ENCODE peak calls at places on chromosomes 13 and 19, in ten cellular contexts. One of them, this sample, is unnamed.

GRCh38 chr13:59607780-59608233 is 555.9 kb downstream of the DIAPH3 start:
- DNase-seq in stimulated activated CD4-positive, alpha-beta T cell treated with anti-CD3 and anti-CD28 coated beads, Interleukin-12 subunit alpha, Interleukin-12 subunit beta, amount 100 ng/mL, for 48 hours: no peak
- DNase-seq in GM04504: no peak
- DNase-seq in T-helper 1 cell: no peak
- DNase-seq in CD8-positive, alpha-beta T cell: no peak
- DNase-seq in COR-L47: no peak
- DNase-seq in BE2C: no peak
- DNase-seq in ovary: no peak
- DNase-seq in NCI-H2081: no peak
- DNase-seq in stimulated activated naive CD8-positive, alpha-beta T cell treated with anti-CD3 and anti-CD28 coated beads, Interleukin-15, amount 100 ng/mL, for 72 hours: no peak
- DNase-seq in this sample: no peak

GRCh38 chr19:14580623-14581237 is 2.2 kb upstream of the CLEC17A start:
- DNase-seq in stimulated activated CD4-positive, alpha-beta T cell treated with anti-CD3 and anti-CD28 coated beads, Interleukin-12 subunit alpha, Interleukin-12 subunit beta, amount 100 ng/mL, for 48 hours: peak; percentile 46
- DNase-seq in GM04504: no peak
- DNase-seq in T-helper 1 cell: no peak
- DNase-seq in CD8-positive, alpha-beta T cell: no peak
- DNase-seq in COR-L47: no peak
- DNase-seq in BE2C: no peak
- DNase-seq in ovary: no peak
- DNase-seq in NCI-H2081: no peak
- DNase-seq in stimulated activated naive CD8-positive, alpha-beta T cell treated with anti-CD3 and anti-CD28 coated beads, Interleukin-15, amount 100 ng/mL, for 72 hours: no peak
- DNase-seq in this sample: no peak

GRCh38 chr19:55256562-55257460 is 2.0 kb downstream of the PPP6R1 start:
- DNase-seq in stimulated activated CD4-positive, alpha-beta T cell treated with anti-CD3 and anti-CD28 coated beads, Interleukin-12 subunit alpha, Interleukin-12 subunit beta, amount 100 ng/mL, for 48 hours: no peak
- DNase-seq in GM04504: no peak
- DNase-seq in T-helper 1 cell: no peak
- DNase-seq in CD8-positive, alpha-beta T cell: no peak
- DNase-seq in COR-L47: no peak
- DNase-seq in BE2C: no peak
- DNase-seq in ovary: no peak
- DNase-seq in NCI-H2081: no peak
- DNase-seq in stimulated activated naive CD8-positive, alpha-beta T cell treated with anti-CD3 and anti-CD28 coated beads, Interleukin-15, amount 100 ng/mL, for 72 hours: no peak
- DNase-seq in this sample: no peak

GRCh38 chr19:1067341-1068103 is 555 bp downstream of the ARHGAP45 start:
- DNase-seq in stimulated activated CD4-positive, alpha-beta T cell treated with anti-CD3 and anti-CD28 coated beads, Interleukin-12 subunit alpha, Interleukin-12 subunit beta, amount 100 ng/mL, for 48 hours: no peak
- DNase-seq in GM04504: no peak
- DNase-seq in T-helper 1 cell: no peak
- DNase-seq in CD8-positive, alpha-beta T cell: no peak
- DNase-seq in COR-L47: no peak
- DNase-seq in BE2C: no peak
- DNase-seq in ovary: no peak
- DNase-seq in NCI-H2081: no peak
- DNase-seq in stimulated activated naive CD8-positive, alpha-beta T cell treated with anti-CD3 and anti-CD28 coated beads, Interleukin-15, amount 100 ng/mL, for 72 hours: peak; percentile 85
- DNase-seq in this sample: no peak

GRCh38 chr19:16825312-16826168 is 3.7 kb upstream of the SIN3B start:
- DNase-seq in stimulated activated CD4-positive, alpha-beta T cell treated with anti-CD3 and anti-CD28 coated beads, Interleukin-12 subunit alpha, Interleukin-12 subunit beta, amount 100 ng/mL, for 48 hours: no peak
- DNase-seq in GM04504: peak; percentile 62
- DNase-seq in T-helper 1 cell: no peak
- DNase-seq in CD8-positive, alpha-beta T cell: no peak
- DNase-seq in COR-L47: peak; percentile 59
- DNase-seq in BE2C: peak; percentile 36
- DNase-seq in ovary: peak; percentile 81
- DNase-seq in NCI-H2081: no peak
- DNase-seq in stimulated activated naive CD8-positive, alpha-beta T cell treated with anti-CD3 and anti-CD28 coated beads, Interleukin-15, amount 100 ng/mL, for 72 hours: no peak
- DNase-seq in this sample: no peak

GRCh38 chr13:44191103-44191502 is 182.5 kb upstream of the SERP2 start:
- DNase-seq in stimulated activated CD4-positive, alpha-beta T cell treated with anti-CD3 and anti-CD28 coated beads, Interleukin-12 subunit alpha, Interleukin-12 subunit beta, amount 100 ng/mL, for 48 hours: no peak
- DNase-seq in GM04504: no peak
- DNase-seq in T-helper 1 cell: no peak
- DNase-seq in CD8-positive, alpha-beta T cell: no peak
- DNase-seq in COR-L47: no peak
- DNase-seq in BE2C: no peak
- DNase-seq in ovary: no peak
- DNase-seq in NCI-H2081: no peak
- DNase-seq in stimulated activated naive CD8-positive, alpha-beta T cell treated with anti-CD3 and anti-CD28 coated beads, Interleukin-15, amount 100 ng/mL, for 72 hours: no peak
- DNase-seq in this sample: no peak

GRCh38 chr13:113655358-113656014 is 2.5 kb downstream of the ATP4B start:
- DNase-seq in stimulated activated CD4-positive, alpha-beta T cell treated with anti-CD3 and anti-CD28 coated beads, Interleukin-12 subunit alpha, Interleukin-12 subunit beta, amount 100 ng/mL, for 48 hours: no peak
- DNase-seq in GM04504: no peak
- DNase-seq in T-helper 1 cell: no peak
- DNase-seq in CD8-positive, alpha-beta T cell: no peak
- DNase-seq in COR-L47: no peak
- DNase-seq in BE2C: peak; percentile 7
- DNase-seq in ovary: peak; percentile 2
- DNase-seq in NCI-H2081: no peak
- DNase-seq in stimulated activated naive CD8-positive, alpha-beta T cell treated with anti-CD3 and anti-CD28 coated beads, Interleukin-15, amount 100 ng/mL, for 72 hours: no peak
- DNase-seq in this sample: no peak

GRCh38 chr19:5470264-5470671 is 15.1 kb downstream of the ZNRF4 start:
- DNase-seq in stimulated activated CD4-positive, alpha-beta T cell treated with anti-CD3 and anti-CD28 coated beads, Interleukin-12 subunit alpha, Interleukin-12 subunit beta, amount 100 ng/mL, for 48 hours: no peak
- DNase-seq in GM04504: no peak
- DNase-seq in T-helper 1 cell: no peak
- DNase-seq in CD8-positive, alpha-beta T cell: no peak
- DNase-seq in COR-L47: peak; percentile 14
- DNase-seq in BE2C: no peak
- DNase-seq in ovary: no peak
- DNase-seq in NCI-H2081: no peak
- DNase-seq in stimulated activated naive CD8-positive, alpha-beta T cell treated with anti-CD3 and anti-CD28 coated beads, Interleukin-15, amount 100 ng/mL, for 72 hours: no peak
- DNase-seq in this sample: no peak

GRCh38 chr19:41095703-41096102 is 7.5 kb downstream of the CYP2A13 start:
- DNase-seq in stimulated activated CD4-positive, alpha-beta T cell treated with anti-CD3 and anti-CD28 coated beads, Interleukin-12 subunit alpha, Interleukin-12 subunit beta, amount 100 ng/mL, for 48 hours: no peak
- DNase-seq in GM04504: no peak
- DNase-seq in T-helper 1 cell: no peak
- DNase-seq in CD8-positive, alpha-beta T cell: no peak
- DNase-seq in COR-L47: no peak
- DNase-seq in BE2C: no peak
- DNase-seq in ovary: no peak
- DNase-seq in NCI-H2081: no peak
- DNase-seq in stimulated activated naive CD8-positive, alpha-beta T cell treated with anti-CD3 and anti-CD28 coated beads, Interleukin-15, amount 100 ng/mL, for 72 hours: no peak
- DNase-seq in this sample: no peak

GRCh38 chr13:32746474-32746873 is 160.2 kb downstream of the PDS5B start:
- DNase-seq in stimulated activated CD4-positive, alpha-beta T cell treated with anti-CD3 and anti-CD28 coated beads, Interleukin-12 subunit alpha, Interleukin-12 subunit beta, amount 100 ng/mL, for 48 hours: no peak
- DNase-seq in GM04504: no peak
- DNase-seq in T-helper 1 cell: no peak
- DNase-seq in CD8-positive, alpha-beta T cell: no peak
- DNase-seq in COR-L47: no peak
- DNase-seq in BE2C: no peak
- DNase-seq in ovary: no peak
- DNase-seq in NCI-H2081: no peak
- DNase-seq in stimulated activated naive CD8-positive, alpha-beta T cell treated with anti-CD3 and anti-CD28 coated beads, Interleukin-15, amount 100 ng/mL, for 72 hours: no peak
- DNase-seq in this sample: no peak

GRCh38 chr13:66312312-66313087 is 917.6 kb downstream of the PCDH9 start:
- DNase-seq in stimulated activated CD4-positive, alpha-beta T cell treated with anti-CD3 and anti-CD28 coated beads, Interleukin-12 subunit alpha, Interleukin-12 subunit beta, amount 100 ng/mL, for 48 hours: no peak
- DNase-seq in GM04504: peak; percentile 32
- DNase-seq in T-helper 1 cell: no peak
- DNase-seq in CD8-positive, alpha-beta T cell: no peak
- DNase-seq in COR-L47: peak; percentile 17
- DNase-seq in BE2C: no peak
- DNase-seq in ovary: no peak
- DNase-seq in NCI-H2081: peak; percentile 12
- DNase-seq in stimulated activated naive CD8-positive, alpha-beta T cell treated with anti-CD3 and anti-CD28 coated beads, Interleukin-15, amount 100 ng/mL, for 72 hours: no peak
- DNase-seq in this sample: no peak

GRCh38 chr13:27665333-27665732 is 43.6 kb downstream of the POLR1D start:
- DNase-seq in stimulated activated CD4-positive, alpha-beta T cell treated with anti-CD3 and anti-CD28 coated beads, Interleukin-12 subunit alpha, Interleukin-12 subunit beta, amount 100 ng/mL, for 48 hours: no peak
- DNase-seq in GM04504: no peak
- DNase-seq in T-helper 1 cell: no peak
- DNase-seq in CD8-positive, alpha-beta T cell: no peak
- DNase-seq in COR-L47: no peak
- DNase-seq in BE2C: no peak
- DNase-seq in ovary: no peak
- DNase-seq in NCI-H2081: no peak
- DNase-seq in stimulated activated naive CD8-positive, alpha-beta T cell treated with anti-CD3 and anti-CD28 coated beads, Interleukin-15, amount 100 ng/mL, for 72 hours: no peak
- DNase-seq in this sample: no peak

GRCh38 chr13:40681341-40682051 is 15.1 kb upstream of the FOXO1 start:
- DNase-seq in stimulated activated CD4-positive, alpha-beta T cell treated with anti-CD3 and anti-CD28 coated beads, Interleukin-12 subunit alpha, Interleukin-12 subunit beta, amount 100 ng/mL, for 48 hours: no peak
- DNase-seq in GM04504: no peak
- DNase-seq in T-helper 1 cell: no peak
- DNase-seq in CD8-positive, alpha-beta T cell: no peak
- DNase-seq in COR-L47: no peak
- DNase-seq in BE2C: peak; percentile 70
- DNase-seq in ovary: no peak
- DNase-seq in NCI-H2081: no peak
- DNase-seq in stimulated activated naive CD8-positive, alpha-beta T cell treated with anti-CD3 and anti-CD28 coated beads, Interleukin-15, amount 100 ng/mL, for 72 hours: no peak
- DNase-seq in this sample: no peak

GRCh38 chr19:9436358-9436757 is 985 bp upstream of the ZNF266 start:
- DNase-seq in stimulated activated CD4-positive, alpha-beta T cell treated with anti-CD3 and anti-CD28 coated beads, Interleukin-12 subunit alpha, Interleukin-12 subunit beta, amount 100 ng/mL, for 48 hours: no peak
- DNase-seq in GM04504: no peak
- DNase-seq in T-helper 1 cell: no peak
- DNase-seq in CD8-positive, alpha-beta T cell: no peak
- DNase-seq in COR-L47: no peak
- DNase-seq in BE2C: no peak
- DNase-seq in ovary: no peak
- DNase-seq in NCI-H2081: no peak
- DNase-seq in stimulated activated naive CD8-positive, alpha-beta T cell treated with anti-CD3 and anti-CD28 coated beads, Interleukin-15, amount 100 ng/mL, for 72 hours: no peak
- DNase-seq in this sample: no peak

GRCh38 chr19:49741210-49741844 is 21.8 kb downstream of the TSKS start:
- DNase-seq in stimulated activated CD4-positive, alpha-beta T cell treated with anti-CD3 and anti-CD28 coated beads, Interleukin-12 subunit alpha, Interleukin-12 subunit beta, amount 100 ng/mL, for 48 hours: no peak
- DNase-seq in GM04504: no peak
- DNase-seq in T-helper 1 cell: no peak
- DNase-seq in CD8-positive, alpha-beta T cell: no peak
- DNase-seq in COR-L47: no peak
- DNase-seq in BE2C: no peak
- DNase-seq in ovary: no peak
- DNase-seq in NCI-H2081: no peak
- DNase-seq in stimulated activated naive CD8-positive, alpha-beta T cell treated with anti-CD3 and anti-CD28 coated beads, Interleukin-15, amount 100 ng/mL, for 72 hours: no peak
- DNase-seq in this sample: no peak

GRCh38 chr19:18385675-18386542 is at the start of gene GDF15:
- DNase-seq in stimulated activated CD4-positive, alpha-beta T cell treated with anti-CD3 and anti-CD28 coated beads, Interleukin-12 subunit alpha, Interleukin-12 subunit beta, amount 100 ng/mL, for 48 hours: peak; percentile 25
- DNase-seq in GM04504: peak; percentile 92
- DNase-seq in T-helper 1 cell: no peak
- DNase-seq in CD8-positive, alpha-beta T cell: no peak
- DNase-seq in COR-L47: no peak
- DNase-seq in BE2C: peak; percentile 43
- DNase-seq in ovary: peak; percentile 50
- DNase-seq in NCI-H2081: no peak
- DNase-seq in stimulated activated naive CD8-positive, alpha-beta T cell treated with anti-CD3 and anti-CD28 coated beads, Interleukin-15, amount 100 ng/mL, for 72 hours: peak; percentile 42
- DNase-seq in this sample: peak; percentile 41

GRCh38 chr13:99374169-99374991 is 67.2 kb upstream of the GPR183 start:
- DNase-seq in stimulated activated CD4-positive, alpha-beta T cell treated with anti-CD3 and anti-CD28 coated beads, Interleukin-12 subunit alpha, Interleukin-12 subunit beta, amount 100 ng/mL, for 48 hours: no peak
- DNase-seq in GM04504: no peak
- DNase-seq in T-helper 1 cell: no peak
- DNase-seq in CD8-positive, alpha-beta T cell: peak; percentile 47
- DNase-seq in COR-L47: no peak
- DNase-seq in BE2C: no peak
- DNase-seq in ovary: no peak
- DNase-seq in NCI-H2081: no peak
- DNase-seq in stimulated activated naive CD8-positive, alpha-beta T cell treated with anti-CD3 and anti-CD28 coated beads, Interleukin-15, amount 100 ng/mL, for 72 hours: no peak
- DNase-seq in this sample: no peak

GRCh38 chr13:27461940-27462584 is 11.7 kb upstream of the MTIF3 start:
- DNase-seq in stimulated activated CD4-positive, alpha-beta T cell treated with anti-CD3 and anti-CD28 coated beads, Interleukin-12 subunit alpha, Interleukin-12 subunit beta, amount 100 ng/mL, for 48 hours: no peak
- DNase-seq in GM04504: no peak
- DNase-seq in T-helper 1 cell: no peak
- DNase-seq in CD8-positive, alpha-beta T cell: no peak
- DNase-seq in COR-L47: no peak
- DNase-seq in BE2C: no peak
- DNase-seq in ovary: no peak
- DNase-seq in NCI-H2081: no peak
- DNase-seq in stimulated activated naive CD8-positive, alpha-beta T cell treated with anti-CD3 and anti-CD28 coated beads, Interleukin-15, amount 100 ng/mL, for 72 hours: no peak
- DNase-seq in this sample: no peak

GRCh38 chr13:24050292-24050711 is 110.2 kb upstream of the SPATA13 start:
- DNase-seq in stimulated activated CD4-positive, alpha-beta T cell treated with anti-CD3 and anti-CD28 coated beads, Interleukin-12 subunit alpha, Interleukin-12 subunit beta, amount 100 ng/mL, for 48 hours: no peak
- DNase-seq in GM04504: no peak
- DNase-seq in T-helper 1 cell: peak; percentile 23
- DNase-seq in CD8-positive, alpha-beta T cell: no peak
- DNase-seq in COR-L47: no peak
- DNase-seq in BE2C: no peak
- DNase-seq in ovary: peak; percentile 50
- DNase-seq in NCI-H2081: no peak
- DNase-seq in stimulated activated naive CD8-positive, alpha-beta T cell treated with anti-CD3 and anti-CD28 coated beads, Interleukin-15, amount 100 ng/mL, for 72 hours: no peak
- DNase-seq in this sample: no peak

GRCh38 chr13:76725211-76725610 is 161.0 kb downstream of the KCTD12 start:
- DNase-seq in stimulated activated CD4-positive, alpha-beta T cell treated with anti-CD3 and anti-CD28 coated beads, Interleukin-12 subunit alpha, Interleukin-12 subunit beta, amount 100 ng/mL, for 48 hours: no peak
- DNase-seq in GM04504: no peak
- DNase-seq in T-helper 1 cell: no peak
- DNase-seq in CD8-positive, alpha-beta T cell: no peak
- DNase-seq in COR-L47: no peak
- DNase-seq in BE2C: no peak
- DNase-seq in ovary: no peak
- DNase-seq in NCI-H2081: no peak
- DNase-seq in stimulated activated naive CD8-positive, alpha-beta T cell treated with anti-CD3 and anti-CD28 coated beads, Interleukin-15, amount 100 ng/mL, for 72 hours: no peak
- DNase-seq in this sample: no peak

GRCh38 chr13:72458701-72459100 is 268.7 kb downstream of the MZT1 start:
- DNase-seq in stimulated activated CD4-positive, alpha-beta T cell treated with anti-CD3 and anti-CD28 coated beads, Interleukin-12 subunit alpha, Interleukin-12 subunit beta, amount 100 ng/mL, for 48 hours: no peak
- DNase-seq in GM04504: no peak
- DNase-seq in T-helper 1 cell: no peak
- DNase-seq in CD8-positive, alpha-beta T cell: no peak
- DNase-seq in COR-L47: no peak
- DNase-seq in BE2C: no peak
- DNase-seq in ovary: no peak
- DNase-seq in NCI-H2081: no peak
- DNase-seq in stimulated activated naive CD8-positive, alpha-beta T cell treated with anti-CD3 and anti-CD28 coated beads, Interleukin-15, amount 100 ng/mL, for 72 hours: no peak
- DNase-seq in this sample: no peak

GRCh38 chr19:47507031-47507430 is 7.8 kb downstream of the NAPA start:
- DNase-seq in stimulated activated CD4-positive, alpha-beta T cell treated with anti-CD3 and anti-CD28 coated beads, Interleukin-12 subunit alpha, Interleukin-12 subunit beta, amount 100 ng/mL, for 48 hours: no peak
- DNase-seq in GM04504: no peak
- DNase-seq in T-helper 1 cell: no peak
- DNase-seq in CD8-positive, alpha-beta T cell: no peak
- DNase-seq in COR-L47: no peak
- DNase-seq in BE2C: no peak
- DNase-seq in ovary: no peak
- DNase-seq in NCI-H2081: no peak
- DNase-seq in stimulated activated naive CD8-positive, alpha-beta T cell treated with anti-CD3 and anti-CD28 coated beads, Interleukin-15, amount 100 ng/mL, for 72 hours: no peak
- DNase-seq in this sample: no peak

GRCh38 chr19:29002336-29002735 is 210.6 kb downstream of the UQCRFS1 start:
- DNase-seq in stimulated activated CD4-positive, alpha-beta T cell treated with anti-CD3 and anti-CD28 coated beads, Interleukin-12 subunit alpha, Interleukin-12 subunit beta, amount 100 ng/mL, for 48 hours: no peak
- DNase-seq in GM04504: no peak
- DNase-seq in T-helper 1 cell: no peak
- DNase-seq in CD8-positive, alpha-beta T cell: no peak
- DNase-seq in COR-L47: no peak
- DNase-seq in BE2C: no peak
- DNase-seq in ovary: no peak
- DNase-seq in NCI-H2081: no peak
- DNase-seq in stimulated activated naive CD8-positive, alpha-beta T cell treated with anti-CD3 and anti-CD28 coated beads, Interleukin-15, amount 100 ng/mL, for 72 hours: no peak
- DNase-seq in this sample: no peak

GRCh38 chr13:97256343-97256783 is 34.2 kb downstream of the MBNL2 start:
- DNase-seq in stimulated activated CD4-positive, alpha-beta T cell treated with anti-CD3 and anti-CD28 coated beads, Interleukin-12 subunit alpha, Interleukin-12 subunit beta, amount 100 ng/mL, for 48 hours: peak; percentile 49
- DNase-seq in GM04504: peak; percentile 60
- DNase-seq in T-helper 1 cell: peak; percentile 15
- DNase-seq in CD8-positive, alpha-beta T cell: no peak
- DNase-seq in COR-L47: no peak
- DNase-seq in BE2C: no peak
- DNase-seq in ovary: no peak
- DNase-seq in NCI-H2081: no peak
- DNase-seq in stimulated activated naive CD8-positive, alpha-beta T cell treated with anti-CD3 and anti-CD28 coated beads, Interleukin-15, amount 100 ng/mL, for 72 hours: no peak
- DNase-seq in this sample: no peak

GRCh38 chr13:99275093-99275469 is 16.9 kb upstream of the GPR18 start:
- DNase-seq in stimulated activated CD4-positive, alpha-beta T cell treated with anti-CD3 and anti-CD28 coated beads, Interleukin-12 subunit alpha, Interleukin-12 subunit beta, amount 100 ng/mL, for 48 hours: no peak
- DNase-seq in GM04504: peak; percentile 71
- DNase-seq in T-helper 1 cell: peak; percentile 58
- DNase-seq in CD8-positive, alpha-beta T cell: peak; percentile 61
- DNase-seq in COR-L47: no peak
- DNase-seq in BE2C: no peak
- DNase-seq in ovary: no peak
- DNase-seq in NCI-H2081: no peak
- DNase-seq in stimulated activated naive CD8-positive, alpha-beta T cell treated with anti-CD3 and anti-CD28 coated beads, Interleukin-15, amount 100 ng/mL, for 72 hours: no peak
- DNase-seq in this sample: peak; percentile 57

GRCh38 chr13:50417597-50417996 is 402.4 kb downstream of the KCNRG start:
- DNase-seq in stimulated activated CD4-positive, alpha-beta T cell treated with anti-CD3 and anti-CD28 coated beads, Interleukin-12 subunit alpha, Interleukin-12 subunit beta, amount 100 ng/mL, for 48 hours: no peak
- DNase-seq in GM04504: no peak
- DNase-seq in T-helper 1 cell: no peak
- DNase-seq in CD8-positive, alpha-beta T cell: no peak
- DNase-seq in COR-L47: no peak
- DNase-seq in BE2C: no peak
- DNase-seq in ovary: no peak
- DNase-seq in NCI-H2081: no peak
- DNase-seq in stimulated activated naive CD8-positive, alpha-beta T cell treated with anti-CD3 and anti-CD28 coated beads, Interleukin-15, amount 100 ng/mL, for 72 hours: no peak
- DNase-seq in this sample: no peak

GRCh38 chr19:9018163-9018875 is 8.1 kb upstream of the MUC16 start:
- DNase-seq in stimulated activated CD4-positive, alpha-beta T cell treated with anti-CD3 and anti-CD28 coated beads, Interleukin-12 subunit alpha, Interleukin-12 subunit beta, amount 100 ng/mL, for 48 hours: no peak
- DNase-seq in GM04504: no peak
- DNase-seq in T-helper 1 cell: no peak
- DNase-seq in CD8-positive, alpha-beta T cell: no peak
- DNase-seq in COR-L47: no peak
- DNase-seq in BE2C: no peak
- DNase-seq in ovary: no peak
- DNase-seq in NCI-H2081: no peak
- DNase-seq in stimulated activated naive CD8-positive, alpha-beta T cell treated with anti-CD3 and anti-CD28 coated beads, Interleukin-15, amount 100 ng/mL, for 72 hours: no peak
- DNase-seq in this sample: no peak

GRCh38 chr13:41700790-41701310 is 243.5 kb downstream of the RGCC start:
- DNase-seq in stimulated activated CD4-positive, alpha-beta T cell treated with anti-CD3 and anti-CD28 coated beads, Interleukin-12 subunit alpha, Interleukin-12 subunit beta, amount 100 ng/mL, for 48 hours: no peak
- DNase-seq in GM04504: peak; percentile 65
- DNase-seq in T-helper 1 cell: no peak
- DNase-seq in CD8-positive, alpha-beta T cell: no peak
- DNase-seq in COR-L47: peak; percentile 97
- DNase-seq in BE2C: peak; percentile 28
- DNase-seq in ovary: no peak
- DNase-seq in NCI-H2081: peak; percentile 82
- DNase-seq in stimulated activated naive CD8-positive, alpha-beta T cell treated with anti-CD3 and anti-CD28 coated beads, Interleukin-15, amount 100 ng/mL, for 72 hours: no peak
- DNase-seq in this sample: no peak

This sample was measured in activated CD4-positive, alpha-beta memory T cell treated with anti-CD3 and anti-CD28 coated beads, Interleukin-2, amount 10 ng/mL, durations not matched to agents 7 days and 5 days.